ENCODE peak calls at places on chromosomes 16 and 17, in five cellular contexts. One of them, this sample, is unnamed. For H3K4me1, the result is how much of the 10 kb centered on the place peaks cover.

GRCh38 chr17:48100591-48101011 is 677 bp downstream of the CBX1 start:
- DNase-seq in heart left ventricle: peak
- DNase-seq in neural progenitor cell: peak
- DNase-seq in CD4-positive, CD25-positive, alpha-beta regulatory T cell: no peak
- DNase-seq in PC-3: peak
- DNase-seq in this sample: peak

GRCh38 chr17:2419526-2419925 is 18.7 kb upstream of the MNT start:
- DNase-seq in heart left ventricle: no peak
- DNase-seq in neural progenitor cell: no peak
- DNase-seq in CD4-positive, CD25-positive, alpha-beta regulatory T cell: no peak
- DNase-seq in PC-3: no peak
- DNase-seq in this sample: no peak

GRCh38 chr16:24858219-24859041 is 12.7 kb downstream of the SLC5A11 start:
- DNase-seq in heart left ventricle: peak
- DNase-seq in neural progenitor cell: peak
- DNase-seq in CD4-positive, CD25-positive, alpha-beta regulatory T cell: peak
- DNase-seq in PC-3: peak
- DNase-seq in this sample: peak

GRCh38 chr17:76145231-76146052 is 4.4 kb upstream of the FOXJ1 start:
- DNase-seq in heart left ventricle: peak
- DNase-seq in neural progenitor cell: no peak
- DNase-seq in CD4-positive, CD25-positive, alpha-beta regulatory T cell: peak
- DNase-seq in PC-3: no peak
- DNase-seq in this sample: no peak

GRCh38 chr16:90078594-90078895 is 1.4 kb upstream of the PRDM7 start:
- DNase-seq in heart left ventricle: no peak
- DNase-seq in neural progenitor cell: no peak
- DNase-seq in CD4-positive, CD25-positive, alpha-beta regulatory T cell: no peak
- DNase-seq in PC-3: no peak
- DNase-seq in this sample: no peak

GRCh38 chr16:82629441-82630027 is 2.8 kb downstream of the CDH13 start:
- DNase-seq in heart left ventricle: no peak
- DNase-seq in neural progenitor cell: peak
- DNase-seq in CD4-positive, CD25-positive, alpha-beta regulatory T cell: no peak
- DNase-seq in PC-3: peak
- DNase-seq in this sample: peak

GRCh38 chr17:73347355-73347754 is 35.6 kb upstream of the CDC42EP4 start:
- DNase-seq in heart left ventricle: no peak
- DNase-seq in neural progenitor cell: no peak
- DNase-seq in CD4-positive, CD25-positive, alpha-beta regulatory T cell: no peak
- DNase-seq in PC-3: no peak
- DNase-seq in this sample: no peak

GRCh38 chr17:43410557-43411368 is 12.0 kb downstream of the ARL4D start:
- DNase-seq in heart left ventricle: peak
- DNase-seq in neural progenitor cell: no peak
- DNase-seq in CD4-positive, CD25-positive, alpha-beta regulatory T cell: no peak
- DNase-seq in PC-3: no peak
- DNase-seq in this sample: no peak

GRCh38 chr16:49486350-49486749 is 112.7 kb downstream of the C16orf78 start:
- DNase-seq in heart left ventricle: no peak
- DNase-seq in neural progenitor cell: no peak
- DNase-seq in CD4-positive, CD25-positive, alpha-beta regulatory T cell: no peak
- DNase-seq in PC-3: no peak
- DNase-seq in this sample: no peak

GRCh38 chr17:62676231-62676943 is 48.9 kb downstream of the MRC2 start:
- DNase-seq in heart left ventricle: no peak
- DNase-seq in neural progenitor cell: no peak
- DNase-seq in CD4-positive, CD25-positive, alpha-beta regulatory T cell: no peak
- DNase-seq in PC-3: no peak
- DNase-seq in this sample: no peak

GRCh38 chr16:9929313-9929712 is 252.9 kb downstream of the GRIN2A start:
- DNase-seq in heart left ventricle: no peak
- DNase-seq in neural progenitor cell: no peak
- DNase-seq in CD4-positive, CD25-positive, alpha-beta regulatory T cell: no peak
- DNase-seq in PC-3: no peak
- DNase-seq in this sample: no peak

GRCh38 chr16:26645629-26646028 is 421.1 kb upstream of the C16orf82 start:
- DNase-seq in heart left ventricle: no peak
- DNase-seq in neural progenitor cell: peak
- DNase-seq in CD4-positive, CD25-positive, alpha-beta regulatory T cell: peak
- DNase-seq in PC-3: no peak
- DNase-seq in this sample: no peak

GRCh38 chr17:53462393-53462811 is 360.3 kb upstream of the KIF2B start:
- DNase-seq in heart left ventricle: no peak
- DNase-seq in neural progenitor cell: no peak
- DNase-seq in CD4-positive, CD25-positive, alpha-beta regulatory T cell: no peak
- DNase-seq in PC-3: peak
- DNase-seq in this sample: peak

GRCh38 chr16:71515026-71515425 is 11.2 kb upstream of the CHST4 start:
- DNase-seq in heart left ventricle: no peak
- DNase-seq in neural progenitor cell: no peak
- DNase-seq in CD4-positive, CD25-positive, alpha-beta regulatory T cell: no peak
- DNase-seq in PC-3: no peak
- DNase-seq in this sample: no peak

GRCh38 chr16:51994597-51994996 is 552.3 kb downstream of the TOX3 start:
- DNase-seq in heart left ventricle: peak
- DNase-seq in neural progenitor cell: no peak
- DNase-seq in CD4-positive, CD25-positive, alpha-beta regulatory T cell: no peak
- DNase-seq in PC-3: peak
- DNase-seq in this sample: no peak

GRCh38 chr17:36117505-36118382 is 14.1 kb downstream of the CCL4 start:
- DNase-seq in heart left ventricle: no peak
- DNase-seq in neural progenitor cell: peak
- DNase-seq in CD4-positive, CD25-positive, alpha-beta regulatory T cell: no peak
- DNase-seq in PC-3: no peak
- DNase-seq in this sample: no peak

GRCh38 chr17:60754057-60754604 is 76.5 kb downstream of the BCAS3 start:
- DNase-seq in heart left ventricle: no peak
- DNase-seq in neural progenitor cell: no peak
- DNase-seq in CD4-positive, CD25-positive, alpha-beta regulatory T cell: no peak
- DNase-seq in PC-3: no peak
- DNase-seq in this sample: no peak

GRCh38 chr17:9192010-9192409 is 170.7 kb downstream of the NTN1 start:
- DNase-seq in heart left ventricle: no peak
- DNase-seq in neural progenitor cell: no peak
- DNase-seq in CD4-positive, CD25-positive, alpha-beta regulatory T cell: no peak
- DNase-seq in PC-3: no peak
- DNase-seq in this sample: no peak

GRCh38 chr17:2735896-2736295 is 13.6 kb downstream of the CCDC92B start:
- DNase-seq in heart left ventricle: no peak
- DNase-seq in neural progenitor cell: no peak
- DNase-seq in CD4-positive, CD25-positive, alpha-beta regulatory T cell: no peak
- DNase-seq in PC-3: no peak
- DNase-seq in this sample: no peak

GRCh38 chr16:73311857-73312723 is 264.2 kb upstream of the ZFHX3 start:
- DNase-seq in heart left ventricle: no peak
- DNase-seq in neural progenitor cell: no peak
- DNase-seq in CD4-positive, CD25-positive, alpha-beta regulatory T cell: no peak
- DNase-seq in PC-3: no peak
- DNase-seq in this sample: no peak

GRCh38 chr17:48160177-48160967 is 52.8 kb downstream of the SNX11 start:
- DNase-seq in heart left ventricle: no peak
- DNase-seq in neural progenitor cell: no peak
- DNase-seq in CD4-positive, CD25-positive, alpha-beta regulatory T cell: no peak
- DNase-seq in PC-3: no peak
- DNase-seq in this sample: no peak

GRCh38 chr17:43467981-43468541 is 15.7 kb upstream of the DHX8 start:
- DNase-seq in heart left ventricle: no peak
- DNase-seq in neural progenitor cell: peak
- DNase-seq in CD4-positive, CD25-positive, alpha-beta regulatory T cell: no peak
- DNase-seq in PC-3: no peak
- DNase-seq in this sample: peak

GRCh38 chr17:17041018-17041521 is 1.2 kb upstream of the MPRIP start:
- DNase-seq in heart left ventricle: peak
- DNase-seq in neural progenitor cell: no peak
- DNase-seq in CD4-positive, CD25-positive, alpha-beta regulatory T cell: no peak
- DNase-seq in PC-3: peak
- DNase-seq in this sample: peak

GRCh38 chr17:29615492-29616299 is 7.0 kb downstream of the CORO6 start:
- DNase-seq in heart left ventricle: peak
- DNase-seq in neural progenitor cell: peak
- DNase-seq in CD4-positive, CD25-positive, alpha-beta regulatory T cell: peak
- DNase-seq in PC-3: peak
- DNase-seq in this sample: peak

GRCh38 chr16:75481475-75481874 is 13.8 kb downstream of the CHST6 start:
- DNase-seq in heart left ventricle: no peak
- DNase-seq in neural progenitor cell: no peak
- DNase-seq in CD4-positive, CD25-positive, alpha-beta regulatory T cell: no peak
- DNase-seq in PC-3: no peak
- DNase-seq in this sample: no peak

GRCh38 chr16:10851512-10851911 is 25.5 kb upstream of the CIITA start:
- DNase-seq in heart left ventricle: no peak
- DNase-seq in neural progenitor cell: peak
- DNase-seq in CD4-positive, CD25-positive, alpha-beta regulatory T cell: no peak
- DNase-seq in PC-3: no peak
- DNase-seq in this sample: no peak

GRCh38 chr17:13415877-13416416 is 185.8 kb downstream of the HS3ST3A1 start:
- DNase-seq in heart left ventricle: peak
- DNase-seq in neural progenitor cell: no peak
- DNase-seq in CD4-positive, CD25-positive, alpha-beta regulatory T cell: no peak
- DNase-seq in PC-3: peak
- DNase-seq in this sample: no peak

GRCh38 chr16:69555437-69555836 is 10.3 kb upstream of the NFAT5 start:
- DNase-seq in heart left ventricle: no peak
- DNase-seq in neural progenitor cell: no peak
- DNase-seq in CD4-positive, CD25-positive, alpha-beta regulatory T cell: no peak
- DNase-seq in PC-3: no peak
- DNase-seq in this sample: no peak
- H3K4me1 ChIP-seq in heart left ventricle: under half
- H3K4me1 ChIP-seq in neural progenitor cell: under half
- H3K4me1 ChIP-seq in CD4-positive, CD25-positive, alpha-beta regulatory T cell: under half
- H3K4me1 ChIP-seq in PC-3: under half
- H3K4me1 ChIP-seq in this sample: under half

GRCh38 chr17:49404906-49405305 is 9.8 kb downstream of the PHB1 start:
- DNase-seq in heart left ventricle: no peak
- DNase-seq in neural progenitor cell: no peak
- DNase-seq in CD4-positive, CD25-positive, alpha-beta regulatory T cell: no peak
- DNase-seq in PC-3: no peak
- DNase-seq in this sample: no peak
- H3K4me1 ChIP-seq in heart left ventricle: under half
- H3K4me1 ChIP-seq in neural progenitor cell: under half
- H3K4me1 ChIP-seq in CD4-positive, CD25-positive, alpha-beta regulatory T cell: under half
- H3K4me1 ChIP-seq in PC-3: under half
- H3K4me1 ChIP-seq in this sample: under half

DNA sequence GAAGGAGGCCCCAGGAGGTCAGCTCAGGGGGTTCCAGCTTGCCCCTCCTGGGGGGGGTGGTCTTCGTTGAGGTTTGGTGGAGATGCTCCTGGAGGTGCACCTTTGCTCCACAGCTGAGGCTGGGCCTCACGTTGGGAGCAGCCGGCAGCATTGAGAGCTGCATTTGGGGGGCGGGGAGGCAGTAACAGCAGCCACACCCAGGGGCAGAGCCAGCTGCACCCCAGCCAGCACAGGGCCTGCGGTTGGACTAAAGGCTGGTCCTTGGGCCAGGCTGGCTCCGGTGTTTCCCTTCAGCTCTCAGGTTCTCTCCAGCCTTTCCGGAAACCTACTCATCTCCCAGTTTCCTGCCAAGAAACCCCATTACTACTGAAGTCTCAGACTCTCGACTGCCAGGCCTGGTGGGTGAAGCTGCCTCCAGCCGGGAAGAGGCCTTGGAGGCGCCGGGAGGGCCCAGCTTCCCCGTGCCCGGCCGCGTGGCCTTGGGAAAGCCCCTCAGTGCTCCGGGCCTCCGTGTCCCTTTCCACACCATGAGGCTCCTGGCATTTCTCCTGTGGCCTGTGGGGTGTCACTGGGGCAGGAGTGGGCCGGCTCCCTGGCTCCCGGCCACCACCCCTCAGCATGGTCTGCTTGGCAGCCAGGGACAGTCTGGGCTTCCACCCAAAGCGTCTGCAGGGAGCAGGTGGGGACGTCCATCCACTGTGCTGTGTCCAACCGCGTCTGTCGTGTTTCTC is 14.0 kb upstream of the BAIAP2 start:
- DNase-seq in heart left ventricle: peak
- DNase-seq in neural progenitor cell: no peak
- DNase-seq in CD4-positive, CD25-positive, alpha-beta regulatory T cell: no peak
- DNase-seq in PC-3: no peak
- DNase-seq in this sample: no peak
- H3K4me1 ChIP-seq in heart left ventricle: under half
- H3K4me1 ChIP-seq in neural progenitor cell: under half
- H3K4me1 ChIP-seq in CD4-positive, CD25-positive, alpha-beta regulatory T cell: under half
- H3K4me1 ChIP-seq in PC-3: under half
- H3K4me1 ChIP-seq in this sample: under half

GRCh38 chr16:56032072-56032471 is 156.9 kb upstream of the CES5A start:
- DNase-seq in heart left ventricle: no peak
- DNase-seq in neural progenitor cell: no peak
- DNase-seq in CD4-positive, CD25-positive, alpha-beta regulatory T cell: no peak
- DNase-seq in PC-3: no peak
- DNase-seq in this sample: no peak
- H3K4me1 ChIP-seq in heart left ventricle: under half
- H3K4me1 ChIP-seq in neural progenitor cell: under half
- H3K4me1 ChIP-seq in CD4-positive, CD25-positive, alpha-beta regulatory T cell: under half
- H3K4me1 ChIP-seq in PC-3: under half
- H3K4me1 ChIP-seq in this sample: under half

DNA sequence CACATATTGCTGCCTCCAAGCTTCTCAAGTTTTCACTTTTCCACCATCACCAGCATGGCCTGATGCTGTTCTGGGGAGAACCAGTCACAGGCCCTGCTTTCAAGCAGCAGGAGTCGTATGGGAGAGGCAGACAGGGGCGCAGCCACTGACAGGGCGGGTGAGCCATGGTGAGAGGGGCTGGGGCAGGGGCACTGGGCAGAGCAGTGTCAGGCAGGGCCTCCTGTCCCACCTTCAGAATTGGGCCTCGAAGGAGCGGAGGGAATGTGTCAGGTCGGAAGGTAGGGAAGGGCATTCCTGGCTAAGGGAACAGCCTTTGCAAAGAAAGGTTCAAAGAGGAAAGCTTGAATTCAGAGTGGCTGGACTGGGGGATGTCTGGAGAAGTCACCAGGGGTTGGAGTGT is 4.9 kb upstream of the MAP2K3 start:
- DNase-seq in heart left ventricle: no peak
- DNase-seq in neural progenitor cell: no peak
- DNase-seq in CD4-positive, CD25-positive, alpha-beta regulatory T cell: no peak
- DNase-seq in PC-3: no peak
- DNase-seq in this sample: no peak
- H3K4me1 ChIP-seq in heart left ventricle: under half
- H3K4me1 ChIP-seq in neural progenitor cell: under half
- H3K4me1 ChIP-seq in CD4-positive, CD25-positive, alpha-beta regulatory T cell: half or more
- H3K4me1 ChIP-seq in PC-3: under half
- H3K4me1 ChIP-seq in this sample: under half

GRCh38 chr16:56856876-56857447 is 8.0 kb upstream of the SLC12A3 start:
- DNase-seq in heart left ventricle: peak
- DNase-seq in neural progenitor cell: no peak
- DNase-seq in CD4-positive, CD25-positive, alpha-beta regulatory T cell: no peak
- DNase-seq in PC-3: no peak
- DNase-seq in this sample: no peak
- H3K4me1 ChIP-seq in heart left ventricle: under half
- H3K4me1 ChIP-seq in neural progenitor cell: under half
- H3K4me1 ChIP-seq in CD4-positive, CD25-positive, alpha-beta regulatory T cell: under half
- H3K4me1 ChIP-seq in PC-3: under half
- H3K4me1 ChIP-seq in this sample: under half

This sample was measured in mesenchymal stem cell.